ENCODE peak calls at places on chromosomes 4 and X, in four cellular contexts. S, I, D and T are unnamed samples. For H3K4me1, the result is how much of the 10 kb centered on the place peaks cover.

GRCh38 chr4:1939664-1940509 is 68.7 kb downstream of the NSD2 start:
- DNase-seq in S (no peak), I (no peak), D (peak), T (no peak)

GRCh38 chr4:69239777-69240176 is 25.2 kb upstream of the UGT2B11 start:
- DNase-seq in D (no peak), S (no peak), I (no peak), T (no peak)

GRCh38 chr4:108830509-108831244 is 67.8 kb upstream of the ETNPPL start:
- DNase-seq in I (no peak), S (peak), D (peak), T (no peak)

GRCh38 chrX:134734343-134735001 is 76.2 kb upstream of the PLAC1 start:
- DNase-seq in S (no peak), I (no peak), D (peak), T (peak)

GRCh38 chrX:31168596-31168995 is 96.8 kb upstream of the FTHL17 start:
- DNase-seq in S (no peak), D (no peak), I (no peak), T (no peak)

GRCh38 chrX:114363346-114363745 is 220.5 kb upstream of the HTR2C start:
- DNase-seq in D (no peak), I (no peak), S (no peak), T (no peak)

GRCh38 chr4:31518796-31519250 is 798.7 kb downstream of the PCDH7 start:
- DNase-seq in D (no peak), I (no peak), S (no peak), T (no peak)

GRCh38 chr4:22969314-22969896 is 276.7 kb downstream of the GBA3 start:
- DNase-seq in D (peak), S (no peak), I (no peak), T (no peak)

GRCh38 chrX:37785569-37785968 is 5.7 kb downstream of the CYBB start:
- DNase-seq in S (no peak), I (no peak), D (no peak), T (no peak)

GRCh38 chr4:170423137-170423536 is 333.4 kb upstream of the AADAT start:
- DNase-seq in S (no peak), D (no peak), I (no peak), T (no peak)

GRCh38 chr4:75658881-75659280 is 14.3 kb downstream of the G3BP2 start:
- DNase-seq in S (no peak), D (peak), I (no peak), T (no peak)
- H3K27ac ChIP-seq in S (no peak), D (peak), I (no peak), T (no peak)

DNA sequence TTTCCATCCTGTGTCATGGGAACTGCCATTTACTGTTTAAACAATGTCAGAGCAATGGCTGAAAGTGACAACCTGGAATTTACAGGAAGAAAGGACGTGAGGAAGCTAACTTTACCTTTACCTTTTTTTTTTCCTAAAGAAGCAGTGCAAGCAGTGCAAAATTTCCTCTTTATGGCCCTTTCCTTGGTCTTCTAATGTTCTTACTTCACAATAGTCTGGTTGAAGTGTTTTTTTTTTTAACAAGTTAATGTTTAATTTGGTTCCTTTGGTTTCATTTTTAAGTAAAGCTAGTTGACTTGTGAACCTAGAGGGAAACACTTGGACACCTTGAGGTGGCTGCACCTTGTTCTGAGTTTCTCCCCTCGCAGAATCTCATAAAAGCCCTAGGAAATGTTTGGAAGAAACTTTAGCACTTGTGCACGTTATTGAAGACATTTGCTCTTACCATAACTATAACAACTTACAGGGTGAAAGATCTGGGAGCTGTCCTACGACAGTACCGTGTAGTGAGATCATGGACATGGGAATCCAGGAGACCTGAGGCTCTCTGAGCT is 1.8 kb downstream of the SGMS2 start:
- DNase-seq in S (no peak), D (no peak), I (no peak), T (no peak)
- H3K4me3 ChIP-seq in S (peak), D (no peak), I (peak), T (peak)

GRCh38 chr4:89303989-89304388 is 3.6 kb downstream of the GPRIN3 start:
- DNase-seq in S (no peak), I (no peak), D (no peak), T (no peak)
- H3K4me1 ChIP-seq in S (under half), I (half or more), D (under half), T (under half)

DNA sequence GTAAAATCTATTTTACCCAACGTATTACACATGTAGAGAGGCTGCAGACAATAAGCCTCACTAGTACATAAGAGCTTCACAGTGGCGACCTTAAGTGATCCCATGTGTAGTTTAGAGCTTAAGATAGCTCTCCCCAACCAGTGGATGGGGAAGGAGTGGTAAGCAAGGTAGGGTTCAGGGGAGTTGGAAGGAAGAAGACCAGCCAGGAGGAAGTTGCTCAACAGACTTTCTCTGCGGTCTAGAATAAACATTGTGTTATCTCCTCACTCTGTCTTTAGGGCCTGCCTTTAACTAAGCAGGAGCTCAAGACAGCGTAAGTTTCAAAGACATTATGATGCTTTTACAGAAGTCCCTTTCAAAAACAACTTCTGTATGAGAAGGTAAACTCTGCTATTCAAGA is 16.8 kb downstream of the MEPE start:
- DNase-seq in I (no peak), D (peak), S (no peak), T (no peak)
- H3K27ac ChIP-seq in I (no peak), D (no peak), S (no peak), T (no peak)

GRCh38 chr4:11814758-11815157 is 386.1 kb upstream of the HS3ST1 start:
- DNase-seq in S (no peak), I (no peak), D (peak), T (no peak)
- H3K4me3 ChIP-seq in S (no peak), I (no peak), D (no peak), T (no peak)

DNA sequence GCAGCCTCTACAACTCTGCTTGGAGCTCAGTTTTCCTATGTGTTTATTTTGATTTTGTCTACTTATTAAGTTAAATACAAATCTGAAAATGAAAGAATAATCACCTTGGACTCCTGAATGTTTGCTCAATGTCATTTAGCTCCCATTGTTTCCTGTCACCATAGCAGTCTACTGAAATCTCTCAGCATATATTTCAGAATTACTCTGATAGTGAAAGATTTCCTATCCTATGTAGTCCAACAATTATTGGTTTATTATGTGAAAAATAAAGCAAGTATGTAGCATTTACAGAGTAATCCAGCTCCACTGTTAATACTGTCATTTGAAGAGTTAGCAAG is 168.4 kb downstream of the CBR4 start:
- DNase-seq in S (no peak), D (no peak), I (no peak), T (no peak)
- H3K4me1 ChIP-seq in S (under half), D (under half), I (under half), T (under half)

DNA sequence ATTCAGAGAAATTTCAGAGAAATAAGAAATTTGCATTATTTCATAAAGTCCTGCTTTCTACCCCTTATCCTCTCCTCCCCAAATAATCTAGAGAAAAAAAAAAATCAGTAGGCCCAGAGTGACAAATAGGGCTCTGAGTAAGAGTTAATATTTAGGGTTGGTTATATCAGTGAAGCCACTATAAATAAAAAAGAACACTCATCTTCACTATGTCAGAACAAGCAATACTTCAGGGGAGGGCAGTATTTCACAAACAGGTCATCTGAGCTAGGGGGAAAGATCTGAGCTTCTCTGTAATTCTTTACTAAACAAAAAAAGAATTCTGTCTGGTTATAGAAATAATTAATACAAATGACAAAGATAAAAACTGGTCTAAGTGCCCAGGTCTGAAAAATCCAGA is 39.4 kb downstream of the PDE5A start:
- DNase-seq in D (no peak), S (no peak), I (no peak), T (no peak)
- H3K27ac ChIP-seq in D (no peak), S (no peak), I (no peak), T (no peak)

DNA sequence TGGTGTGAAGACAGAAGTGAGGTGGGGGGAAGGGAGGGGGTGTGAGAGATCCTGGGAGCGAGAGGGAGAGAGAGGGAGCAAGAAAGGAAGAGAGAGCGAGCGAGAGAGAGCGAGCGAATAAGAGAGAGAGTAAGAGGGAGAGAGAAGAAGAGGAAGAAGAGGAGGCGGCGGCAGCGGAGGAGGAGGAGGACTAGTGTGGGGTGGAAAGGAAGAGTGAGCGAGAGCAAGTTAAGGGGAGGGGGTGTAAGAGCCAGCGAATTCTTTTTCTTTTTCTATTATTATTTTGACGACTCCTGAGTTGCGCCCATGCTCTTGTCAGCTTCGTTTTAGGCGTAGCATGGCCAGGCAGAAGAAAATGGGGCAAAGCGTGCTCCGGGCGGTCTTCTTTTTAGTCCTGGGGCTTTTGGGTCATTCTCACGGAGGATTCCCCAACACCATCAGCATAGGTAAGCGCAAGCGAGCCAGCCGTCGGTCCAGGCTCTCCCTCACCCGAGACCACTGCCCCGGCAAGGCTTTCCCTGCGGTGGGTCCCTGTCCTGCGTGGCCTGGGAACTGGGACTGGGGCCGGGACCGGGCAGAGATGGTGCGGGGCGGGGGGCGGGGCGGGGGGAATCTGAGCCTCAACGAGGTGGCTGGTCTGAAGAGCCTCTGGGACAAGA is at the start of gene GRIA3:
- DNase-seq in D (no peak), S (no peak), I (no peak), T (peak)
- H3K4me3 ChIP-seq in D (peak), S (peak), I (peak), T (peak)

GRCh38 chr4:38071801-38072567 is 111.8 kb downstream of the PTTG2 start:
- DNase-seq in D (peak), S (peak), I (no peak), T (no peak)

GRCh38 chr4:38076153-38076669 is 116.0 kb downstream of the PTTG2 start:
- DNase-seq in I (no peak), D (no peak), S (no peak), T (no peak)

GRCh38 chr4:38072578-38072977 is 112.4 kb downstream of the PTTG2 start:
- DNase-seq in S (no peak), I (no peak), D (no peak), T (no peak)

GRCh38 chr4:38075370-38076152 is 115.4 kb downstream of the PTTG2 start:
- DNase-seq in S (no peak), I (no peak), D (peak), T (peak)

DNA sequence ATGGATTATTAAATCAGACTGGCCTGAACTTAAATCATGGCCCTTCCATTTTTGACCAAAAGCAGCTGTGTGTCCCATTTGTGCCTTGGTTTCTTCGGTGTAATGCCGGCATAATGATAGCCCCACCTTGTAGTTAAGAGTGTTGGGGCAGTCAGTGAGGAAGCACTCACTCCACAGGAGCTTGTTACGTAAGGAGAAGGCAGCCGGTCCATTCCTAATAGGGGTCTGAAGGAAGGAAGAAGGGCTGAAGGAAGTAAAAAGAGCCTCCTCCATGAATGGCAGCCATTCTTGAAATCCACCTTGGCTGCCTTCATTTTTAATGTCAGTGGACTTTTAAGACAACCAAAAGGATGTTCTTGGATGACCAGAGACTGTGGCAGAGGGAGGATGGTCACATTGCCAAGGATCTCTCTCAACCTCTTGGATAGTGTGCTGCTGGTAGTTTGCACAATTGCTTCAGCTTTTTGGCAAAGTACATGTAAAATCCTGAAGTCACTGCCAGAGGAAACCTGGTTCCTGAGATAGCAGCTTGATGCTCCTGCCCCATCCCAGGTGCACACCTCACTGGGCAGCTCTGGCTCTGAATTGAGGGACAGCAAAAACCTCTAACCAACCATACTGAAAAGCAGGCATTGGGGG is 113.5 kb downstream of the PTTG2 start:
- DNase-seq in D (peak), S (no peak), I (no peak), T (no peak)
- H3K4me1 ChIP-seq in D (under half), S (under half), I (under half), T (under half)

GRCh38 chrX:153764786-153765137 is 713 bp downstream of the PLXNB3 start:
- DNase-seq in I (peak), S (no peak), D (no peak), T (no peak)
- H3K27ac ChIP-seq in I (peak), S (peak), D (no peak), T (no peak)